ENCODE peak calls at places on chromosomes 7 and 10, in five cellular contexts. W is posterior vena cava, V is foreskin fibroblast, Y is GM23338, E is islet precursor cell. F is an unnamed sample.

GRCh38 chr7:68969571-68969970 is 628.7 kb upstream of the AUTS2 start:
- DNase-seq in W (no peak), V (no peak), Y (no peak), E (no peak), F (no peak)

GRCh38 chr10:53325073-53325472 is 552.5 kb upstream of the MBL2 start:
- DNase-seq in Y (no peak), W (no peak), E (no peak), V (peak; percentile 23), F (no peak)

GRCh38 chr7:30974605-30975256 is 11.0 kb downstream of the GHRHR start:
- DNase-seq in V (peak; percentile 60), W (peak; percentile 85), E (peak; percentile 88), Y (peak; percentile 88), F (peak; percentile 86)

GRCh38 chr7:151012921-151013347 is 11.4 kb downstream of the ATG9B start:
- DNase-seq in W (no peak), E (peak; percentile 84), Y (peak; percentile 88), V (peak; percentile 74), F (peak; percentile 76)

GRCh38 chr10:23198610-23198939 is 6.5 kb downstream of the PTF1A start:
- DNase-seq in E (no peak), V (no peak), Y (peak; percentile 68), W (no peak), F (no peak)

GRCh38 chr7:112001089-112001826 is 204.9 kb downstream of the DOCK4 start:
- DNase-seq in V (peak; percentile 84), E (no peak), W (no peak), Y (no peak), F (no peak)

GRCh38 chr10:117830832-117831231 is 215.9 kb downstream of the RAB11FIP2 start:
- DNase-seq in W (no peak), Y (peak; percentile 74), V (no peak), E (no peak), F (peak; percentile 64)

GRCh38 chr7:69826283-69826682 is 228.0 kb downstream of the AUTS2 start:
- DNase-seq in E (no peak), W (no peak), Y (no peak), V (no peak), F (no peak)

GRCh38 chr7:40700653-40701475 is 566.1 kb downstream of the SUGCT start:
- DNase-seq in E (peak; percentile 80), V (peak; percentile 31), Y (peak; percentile 51), W (no peak), F (peak; percentile 36)

GRCh38 chr10:126157127-126157526 is 231.2 kb downstream of the ADAM12 start:
- DNase-seq in W (no peak), V (no peak), E (peak; percentile 51), Y (no peak), F (peak; percentile 38)

GRCh38 chr10:15367296-15367830 is 3.7 kb downstream of the FAM171A1 start:
- DNase-seq in Y (no peak), V (no peak), W (no peak), E (no peak), F (no peak)

GRCh38 chr7:143369678-143370651 is 7.5 kb upstream of the FAM131B start:
- DNase-seq in Y (peak; percentile 92), W (no peak), E (peak; percentile 72), V (no peak), F (peak; percentile 61)

GRCh38 chr10:7622969-7623368 is 43.8 kb downstream of the ITIH5 start:
- DNase-seq in Y (peak; percentile 78), E (no peak), V (no peak), W (no peak), F (peak; percentile 79)

GRCh38 chr7:20220824-20221547 is 3.8 kb upstream of the MACC1 start:
- DNase-seq in V (peak; percentile 87), Y (no peak), E (no peak), W (no peak), F (no peak)

GRCh38 chr10:98519936-98520335 is 73.2 kb upstream of the HPS1 start:
- DNase-seq in E (no peak), W (no peak), Y (no peak), V (no peak), F (no peak)

GRCh38 chr7:101804642-101805401 is 12.6 kb upstream of the CUX1 start:
- DNase-seq in Y (peak; percentile 86), V (peak; percentile 22), W (peak; percentile 76), E (peak; percentile 83), F (peak; percentile 83)

GRCh38 chr7:98831641-98832221 is 38.1 kb downstream of the TMEM130 start:
- DNase-seq in E (no peak), Y (peak; percentile 82), V (peak; percentile 67), W (no peak), F (peak; percentile 53)

GRCh38 chr7:155787171-155787851 is 25.0 kb downstream of the SHH start:
- DNase-seq in V (peak; percentile 62), E (no peak), Y (peak; percentile 50), W (no peak), F (no peak)

GRCh38 chr7:39589323-39590111 is 23.3 kb downstream of the YAE1 start:
- DNase-seq in W (no peak), E (peak; percentile 93), Y (peak; percentile 78), V (peak; percentile 80), F (peak; percentile 70)

GRCh38 chr10:89532476-89532875 is 2.9 kb downstream of the SLC16A12 start:
- DNase-seq in V (no peak), Y (no peak), E (no peak), W (no peak), F (no peak)

F was measured in H9.